ENCODE peak calls at places on chromosomes 1 and 21, in ten cellular contexts. D is CD8-positive, alpha-beta T cell; R is Calu3; Z is mucosa of descending colon; I is HFFc6; U is IMR-90; J is endodermal cell; N is AG09309; E is GM10248; C is fibroblast of lung. L is an unnamed sample.
A peak's percentile ranks its signal among the peaks of the same experiment; 100 is the strongest.

GRCh38 chr1:205144751-205145150 is 23.0 kb upstream of the RBBP5 start:
- DNase-seq in D (no peak), N (peak; percentile 24), J (no peak), E (no peak), R (no peak), U (peak; percentile 79), I (peak; percentile 52), Z (no peak), C (peak; percentile 76), L (no peak)

GRCh38 chr1:20483833-20484525 is 2.0 kb downstream of the CAMK2N1 start:
- DNase-seq in D (no peak), U (peak; percentile 22), Z (peak; percentile 66), R (no peak), N (no peak), J (peak; percentile 82), E (no peak), C (peak; percentile 59), I (no peak), L (peak; percentile 52)

GRCh38 chr21:38848187-38848609 is 42.5 kb downstream of the ETS2 start:
- DNase-seq in N (no peak), D (no peak), I (no peak), Z (no peak), R (no peak), J (no peak), C (no peak), U (no peak), E (no peak), L (no peak)

GRCh38 chr1:49728377-49728776 is 295.4 kb downstream of the AGBL4 start:
- DNase-seq in D (no peak), C (peak; percentile 5), N (no peak), Z (no peak), E (no peak), R (no peak), I (no peak), U (no peak), J (no peak), L (no peak)

GRCh38 chr1:39692152-39693064 is 1.2 kb upstream of the HPCAL4 start:
- DNase-seq in J (peak; percentile 84), D (peak; percentile 10), Z (peak; percentile 31), E (no peak), R (no peak), U (no peak), N (no peak), C (no peak), I (no peak), L (no peak)

GRCh38 chr1:196387766-196388165 is 220.5 kb downstream of the KCNT2 start:
- DNase-seq in E (no peak), J (no peak), N (no peak), U (peak; percentile 27), R (no peak), Z (no peak), D (no peak), C (peak; percentile 73), I (no peak), L (no peak)

GRCh38 chr1:9842073-9842711 is 18.4 kb upstream of the CLSTN1 start:
- DNase-seq in E (no peak), J (no peak), D (no peak), U (peak; percentile 13), N (no peak), C (peak; percentile 50), Z (peak; percentile 35), R (no peak), I (no peak), L (no peak)

GRCh38 chr1:79448426-79448825 is 441.9 kb upstream of the ADGRL4 start:
- DNase-seq in R (no peak), D (no peak), C (no peak), Z (no peak), I (no peak), E (no peak), N (no peak), J (no peak), U (no peak), L (no peak)

GRCh38 chr1:7278827-7279752 is 492.0 kb upstream of the VAMP3 start:
- DNase-seq in R (no peak), E (no peak), C (no peak), D (no peak), U (peak; percentile 48), Z (no peak), I (no peak), J (peak; percentile 32), N (no peak), L (no peak)

GRCh38 chr21:30430170-30430655 is at the start of gene KRTAP13-4:
- DNase-seq in D (no peak), J (no peak), C (no peak), U (no peak), R (no peak), I (no peak), E (no peak), N (no peak), Z (no peak), L (no peak)

GRCh38 chr1:51044834-51045233 is 57.2 kb upstream of the C1orf185 start:
- DNase-seq in E (no peak), N (no peak), R (no peak), I (peak; percentile 10), J (no peak), Z (no peak), U (no peak), C (no peak), D (no peak), L (no peak)

GRCh38 chr21:41247561-41247968 is 69.0 kb upstream of the FAM3B start:
- DNase-seq in Z (no peak), D (no peak), J (peak; percentile 25), U (peak; percentile 76), E (no peak), C (peak; percentile 98), N (no peak), I (no peak), R (peak; percentile 17), L (peak; percentile 11)

DNA sequence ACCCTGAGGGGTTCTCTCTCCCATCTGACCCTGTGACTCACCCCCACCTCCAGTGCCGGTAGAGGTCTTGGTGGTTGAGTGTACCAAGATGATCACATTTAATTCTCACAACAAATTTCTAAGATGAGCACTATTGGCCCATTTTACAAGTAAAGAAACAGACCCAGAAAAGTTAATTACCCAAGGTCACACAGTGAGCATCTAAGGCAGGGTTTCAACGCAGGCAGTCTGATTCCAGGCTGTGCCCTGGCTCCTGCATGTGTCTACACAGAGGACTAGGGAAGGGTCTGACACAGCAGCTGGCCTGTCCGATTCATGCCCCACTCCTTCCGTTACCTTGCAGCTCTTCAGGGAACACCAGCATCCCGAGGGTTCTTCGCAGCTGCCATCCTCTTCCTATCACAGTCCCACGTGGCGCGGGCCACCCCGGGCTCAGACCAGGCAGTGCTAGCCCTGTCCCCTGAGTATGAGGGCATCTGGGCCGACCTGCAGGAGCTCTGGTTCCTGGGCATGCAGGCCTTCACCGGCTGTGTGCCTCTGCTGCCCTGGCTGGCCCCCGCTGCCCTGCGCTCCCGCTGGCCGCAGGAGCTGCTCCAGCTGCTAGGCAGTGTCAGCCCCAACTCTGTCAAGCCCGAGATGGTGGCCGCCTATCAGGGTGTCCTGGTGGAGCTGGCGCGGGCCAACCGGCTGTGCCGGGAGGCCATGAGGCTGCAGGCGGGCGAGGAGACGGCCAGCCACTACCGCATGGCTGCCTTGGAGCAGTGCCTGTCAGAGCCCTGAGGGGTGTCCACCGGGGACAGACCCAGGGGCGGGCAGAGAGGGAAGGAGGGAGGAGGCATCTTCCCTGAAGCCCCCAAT is 7.5 kb downstream of the NCDN start:
- DNase-seq in Z (no peak), C (no peak), N (no peak), I (no peak), D (no peak), J (no peak), U (no peak), R (no peak), E (no peak), L (no peak)
- TF ChIP-seq CTCF in Z (peak; percentile 1), C (no peak), N (no peak), I (peak; percentile 48), D (no peak), J (peak; percentile 10), U (no peak), R (no peak), E (no peak), L (no peak)

GRCh38 chr1:69128204-69128603 is 439.5 kb upstream of the LRRC7 start:
- DNase-seq in D (no peak), Z (no peak), U (no peak), E (no peak), R (no peak), N (no peak), C (no peak), I (no peak), J (no peak), L (no peak)

GRCh38 chr1:69123486-69123885 is 444.2 kb upstream of the LRRC7 start:
- DNase-seq in U (no peak), Z (no peak), I (no peak), D (no peak), R (no peak), J (no peak), C (no peak), E (no peak), N (no peak), L (no peak)

GRCh38 chr1:69129538-69129937 is 438.2 kb upstream of the LRRC7 start:
- DNase-seq in R (no peak), D (no peak), J (no peak), N (no peak), I (no peak), E (no peak), C (no peak), Z (no peak), U (no peak), L (no peak)

GRCh38 chr1:69122373-69122772 is 445.3 kb upstream of the LRRC7 start:
- DNase-seq in J (no peak), U (no peak), E (no peak), C (no peak), D (no peak), R (no peak), Z (no peak), N (no peak), I (no peak), L (no peak)

GRCh38 chr1:69126761-69127160 is 441.0 kb upstream of the LRRC7 start:
- DNase-seq in R (no peak), E (no peak), Z (no peak), J (no peak), I (no peak), N (no peak), U (no peak), D (no peak), C (no peak), L (no peak)
- TF ChIP-seq CTCF in R (no peak), E (no peak), Z (no peak), J (no peak), I (no peak), N (no peak), U (no peak), D (no peak), C (no peak), L (no peak)

DNA sequence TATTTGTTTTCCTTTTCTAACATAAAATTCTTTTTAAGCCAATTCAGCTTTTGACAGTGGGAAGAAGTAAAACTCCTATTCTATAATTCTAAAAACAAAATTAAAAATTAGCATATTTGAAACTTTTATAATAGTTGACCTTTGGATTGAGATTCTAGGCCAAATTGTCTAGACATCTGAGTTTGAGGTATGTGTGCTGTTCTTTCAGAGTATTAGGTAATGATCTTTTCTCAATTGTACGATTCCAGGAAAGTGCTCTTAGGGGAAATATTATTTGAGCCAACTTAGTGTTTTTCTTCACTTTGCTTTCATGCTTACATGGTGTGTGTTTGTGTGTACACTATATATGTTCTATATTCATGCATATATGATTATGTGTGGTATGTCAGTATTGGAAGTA is 132.4 kb downstream of the ATP5PO start:
- DNase-seq in N (no peak), J (no peak), E (no peak), D (no peak), I (no peak), U (no peak), C (peak; percentile 6), R (no peak), Z (no peak), L (no peak)
- TF ChIP-seq CTCF in N (no peak), J (no peak), E (no peak), D (no peak), I (no peak), U (no peak), C (no peak), R (no peak), Z (no peak), L (no peak)

GRCh38 chr1:225830823-225831222 is 20.9 kb downstream of the EPHX1 start:
- DNase-seq in J (no peak), N (no peak), U (no peak), D (no peak), Z (no peak), I (no peak), E (no peak), R (no peak), C (no peak), L (no peak)
- TF ChIP-seq CTCF in J (no peak), N (no peak), U (no peak), D (no peak), Z (no peak), I (no peak), E (no peak), R (no peak), C (no peak), L (no peak)

L was measured in GM13977.